ENCODE peak calls at places on chromosome 10, in seven cellular contexts. I is iris pigment epithelial cell, Y is neural progenitor cell, G is A549, Z is ELR, D is cardiac septum, X is mucosa of gallbladder. Q is an unnamed sample.

GRCh38 chr10:80405035-80405434 is 3.3 kb upstream of the PRXL2A start:
- DNase-seq in Z (no peak), X (no peak), Y (no peak), G (no peak), I (no peak), D (no peak), Q (peak)

GRCh38 chr10:7218974-7219373 is 191.9 kb downstream of the SFMBT2 start:
- DNase-seq in Z (no peak), Y (no peak), I (no peak), G (no peak), D (no peak), X (no peak), Q (peak)

GRCh38 chr10:71083457-71083975 is 128.9 kb upstream of the UNC5B start:
- DNase-seq in I (no peak), Z (no peak), G (no peak), X (no peak), D (peak), Y (no peak), Q (no peak)

GRCh38 chr10:61992059-61992460 is 90.6 kb downstream of the ARID5B start:
- DNase-seq in G (no peak), Y (no peak), I (peak), X (peak), D (no peak), Z (no peak), Q (peak)

GRCh38 chr10:124624456-124624855 is 119.7 kb downstream of the FAM53B start:
- DNase-seq in Z (no peak), X (no peak), Y (no peak), I (no peak), D (no peak), G (no peak), Q (no peak)

GRCh38 chr10:11532329-11532728 is 79.1 kb downstream of the USP6NL start:
- DNase-seq in I (peak), Y (peak), G (no peak), Z (no peak), D (no peak), X (no peak), Q (no peak)

GRCh38 chr10:69506834-69507643 is 55.8 kb downstream of the TSPAN15 start:
- DNase-seq in X (no peak), G (no peak), Y (no peak), I (no peak), Z (no peak), D (no peak), Q (no peak)

GRCh38 chr10:55358539-55358938 is 557.5 kb upstream of the PCDH15 start:
- DNase-seq in X (no peak), G (no peak), Z (no peak), D (no peak), I (no peak), Y (no peak), Q (no peak)

GRCh38 chr10:122419890-122420623 is 34.4 kb upstream of the ARMS2 start:
- DNase-seq in G (no peak), X (no peak), Z (peak), I (peak), D (no peak), Y (no peak), Q (peak)

GRCh38 chr10:26944261-26944882 is 83.6 kb upstream of the ABI1 start:
- DNase-seq in Z (no peak), I (no peak), Y (no peak), G (no peak), X (no peak), D (no peak), Q (no peak)

GRCh38 chr10:124152781-124153600 is 59.6 kb upstream of the CHST15 start:
- DNase-seq in Z (peak), Y (no peak), D (peak), X (peak), G (peak), I (peak), Q (peak)

GRCh38 chr10:131280101-131280500 is 31.4 kb downstream of the TCERG1L start:
- DNase-seq in D (no peak), X (no peak), I (no peak), Z (no peak), Y (no peak), G (no peak), Q (no peak)